ENCODE peak calls at places on chromosomes 7 and 10, in four cellular contexts. One of them, this sample, is unnamed.

GRCh38 chr10:119803264-119803663 is 69.4 kb downstream of the MCMBP start:
- DNase-seq in SK-N-MC: no peak
- DNase-seq in smooth muscle cell of the brain vasculature: no peak
- DNase-seq in kidney: no peak
- DNase-seq in this sample: no peak

GRCh38 chr7:120272896-120273475 is at the start of gene KCND2:
- DNase-seq in SK-N-MC: no peak
- DNase-seq in smooth muscle cell of the brain vasculature: no peak
- DNase-seq in kidney: peak
- DNase-seq in this sample: no peak

GRCh38 chr7:69696686-69697685 is 98.7 kb downstream of the AUTS2 start:
- DNase-seq in SK-N-MC: peak
- DNase-seq in smooth muscle cell of the brain vasculature: no peak
- DNase-seq in kidney: no peak
- DNase-seq in this sample: no peak

GRCh38 chr10:85008493-85009181 is 680.2 kb downstream of the CCSER2 start:
- DNase-seq in SK-N-MC: no peak
- DNase-seq in smooth muscle cell of the brain vasculature: no peak
- DNase-seq in kidney: no peak
- DNase-seq in this sample: no peak

GRCh38 chr10:55374060-55374459 is 573.0 kb upstream of the PCDH15 start:
- DNase-seq in SK-N-MC: no peak
- DNase-seq in smooth muscle cell of the brain vasculature: no peak
- DNase-seq in kidney: no peak
- DNase-seq in this sample: no peak

GRCh38 chr7:111735661-111736323 is 173.5 kb upstream of the IMMP2L start:
- DNase-seq in SK-N-MC: peak
- DNase-seq in smooth muscle cell of the brain vasculature: no peak
- DNase-seq in kidney: no peak
- DNase-seq in this sample: no peak

GRCh38 chr10:61463035-61463909 is 10.1 kb upstream of the TMEM26 start:
- DNase-seq in SK-N-MC: no peak
- DNase-seq in smooth muscle cell of the brain vasculature: no peak
- DNase-seq in kidney: no peak
- DNase-seq in this sample: no peak

GRCh38 chr7:17233643-17234397 is 64.6 kb upstream of the AHR start:
- DNase-seq in SK-N-MC: no peak
- DNase-seq in smooth muscle cell of the brain vasculature: peak
- DNase-seq in kidney: no peak
- DNase-seq in this sample: no peak

GRCh38 chr10:89163265-89163995 is 43.7 kb downstream of the CH25H start:
- DNase-seq in SK-N-MC: no peak
- DNase-seq in smooth muscle cell of the brain vasculature: no peak
- DNase-seq in kidney: peak
- DNase-seq in this sample: peak

GRCh38 chr7:100087055-100087750 is 1.6 kb upstream of the COPS6 start:
- DNase-seq in SK-N-MC: no peak
- DNase-seq in smooth muscle cell of the brain vasculature: no peak
- DNase-seq in kidney: no peak
- DNase-seq in this sample: no peak

GRCh38 chr10:12406764-12407400 is 57.5 kb downstream of the CAMK1D start:
- DNase-seq in SK-N-MC: no peak
- DNase-seq in smooth muscle cell of the brain vasculature: no peak
- DNase-seq in kidney: no peak
- DNase-seq in this sample: peak

GRCh38 chr7:117250801-117251200 is 72.1 kb downstream of the WNT2 start:
- DNase-seq in SK-N-MC: no peak
- DNase-seq in smooth muscle cell of the brain vasculature: no peak
- DNase-seq in kidney: no peak
- DNase-seq in this sample: no peak

This sample was measured in tibial artery.